ENCODE peak calls at places on chromosomes 12 and 14, in six cellular contexts. U is CD8-positive, alpha-beta memory T cell; M is HFF-Myc; Q is NCI-H1092; T is posterior vena cava; G is effector memory CD4-positive, alpha-beta T cell. B is an unnamed sample.

GRCh38 chr14:59060841-59061240 is 127.6 kb upstream of the DAAM1 start:
- DNase-seq in Q (no peak), M (no peak), T (no peak), G (no peak), U (no peak), B (no peak)

GRCh38 chr12:5391638-5392037 is 40.3 kb upstream of the NTF3 start:
- DNase-seq in Q (no peak), M (no peak), U (no peak), T (no peak), G (no peak), B (no peak)

GRCh38 chr12:46811185-46811584 is 14.6 kb downstream of the SLC38A4 start:
- DNase-seq in G (no peak), Q (no peak), M (no peak), U (no peak), T (no peak), B (no peak)

GRCh38 chr14:106657460-106657859 is 1131.1 kb downstream of the TMEM121 start:
- DNase-seq in G (peak), Q (no peak), M (no peak), T (no peak), U (peak), B (no peak)

GRCh38 chr12:98595152-98595988 is 1.9 kb downstream of the SLC25A3 start:
- DNase-seq in T (no peak), M (no peak), G (peak), Q (no peak), U (no peak), B (no peak)

GRCh38 chr12:85765443-85765842 is 70.8 kb downstream of the RASSF9 start:
- DNase-seq in G (no peak), Q (no peak), U (no peak), M (no peak), T (no peak), B (no peak)

GRCh38 chr12:27210187-27210586 is 33.9 kb upstream of the STK38L start:
- DNase-seq in U (no peak), T (no peak), M (no peak), Q (no peak), G (no peak), B (no peak)

GRCh38 chr12:93784339-93785086 is 107.3 kb downstream of the CRADD start:
- DNase-seq in T (peak), Q (no peak), U (no peak), G (peak), M (peak), B (no peak)

GRCh38 chr14:92512807-92513203 is 776 bp upstream of the RIN3 start:
- DNase-seq in U (no peak), G (no peak), Q (no peak), M (no peak), T (no peak), B (no peak)

GRCh38 chr14:102187583-102188001 is 47.9 kb downstream of the WDR20 start:
- DNase-seq in T (no peak), Q (no peak), M (no peak), U (no peak), G (no peak), B (no peak)

GRCh38 chr14:67599698-67600561 is at the start of gene PIGH:
- DNase-seq in T (peak), M (peak), G (peak), U (peak), Q (peak), B (peak)

GRCh38 chr12:33994857-33995808 is 27.2 kb upstream of the ALG10 start:
- DNase-seq in U (no peak), M (no peak), Q (no peak), T (no peak), G (no peak), B (no peak)

GRCh38 chr12:2074792-2075191 is 22.0 kb downstream of the CACNA1C start:
- DNase-seq in G (no peak), Q (no peak), M (no peak), T (peak), U (no peak), B (no peak)

GRCh38 chr12:74401966-74402365 is 135.7 kb upstream of the ATXN7L3B start:
- DNase-seq in U (no peak), G (no peak), Q (no peak), M (no peak), T (no peak), B (no peak)

B was measured in NK-92 treated with Interleukin-12 subunit alpha and Interleukin-12 subunit beta, amount 100 ng/mL, for 24 hours.